ENCODE peak calls at places on chromosomes 16 and 17, in nine cellular contexts. W is GM23248, I is fibroblast of the aortic adventitia, B is IMR-90, J is PC-3, D is HFF-Myc, R is AG10803, Y is neural progenitor cell, U is vagina. C is an unnamed sample.

GRCh38 chr17:32261937-32262510 is 3.6 kb upstream of the RHBDL3 start:
- DNase-seq in B (no peak), D (no peak), U (no peak), J (no peak), R (no peak), Y (peak; percentile 63), W (no peak), I (no peak), C (no peak)

GRCh38 chr16:48681520-48681919 is 71.5 kb upstream of the N4BP1 start:
- DNase-seq in W (no peak), Y (no peak), U (no peak), I (no peak), R (no peak), J (no peak), D (no peak), B (no peak), C (no peak)

GRCh38 chr17:64373722-64374121 is 16.9 kb downstream of the PECAM1 start:
- DNase-seq in R (no peak), W (no peak), B (no peak), Y (no peak), I (no peak), U (no peak), D (no peak), J (no peak), C (no peak)

GRCh38 chr17:31250229-31250628 is 46.8 kb downstream of the OMG start:
- DNase-seq in B (no peak), W (no peak), I (no peak), J (no peak), R (no peak), D (no peak), U (no peak), Y (no peak), C (no peak)

GRCh38 chr16:12685806-12686205 is 117.9 kb downstream of the CPPED1 start:
- DNase-seq in J (no peak), W (no peak), B (no peak), Y (no peak), U (no peak), D (no peak), I (no peak), R (no peak), C (no peak)

GRCh38 chr17:17143501-17143900 is 62.6 kb downstream of the PLD6 start:
- DNase-seq in W (no peak), D (no peak), B (no peak), U (no peak), I (no peak), R (no peak), Y (no peak), J (no peak), C (no peak)

GRCh38 chr17:32299579-32300158 is 34.0 kb downstream of the RHBDL3 start:
- DNase-seq in Y (no peak), R (no peak), D (no peak), I (no peak), U (no peak), B (no peak), J (no peak), W (no peak), C (no peak)

GRCh38 chr16:85286970-85287814 is 174.9 kb upstream of the CIBAR2 start:
- DNase-seq in Y (no peak), B (peak; percentile 65), W (peak; percentile 83), R (peak; percentile 48), I (no peak), J (no peak), D (no peak), U (no peak), C (peak; percentile 27)

GRCh38 chr16:592518-593306 is 2.8 kb downstream of the RAB40C start:
- DNase-seq in I (peak; percentile 30), W (peak; percentile 20), D (no peak), U (no peak), J (no peak), R (peak; percentile 43), Y (no peak), B (no peak), C (no peak)

GRCh38 chr17:40448213-40448638 is 5.0 kb downstream of the IGFBP4 start:
- DNase-seq in R (no peak), J (no peak), D (no peak), B (peak; percentile 23), U (no peak), I (peak; percentile 69), W (peak; percentile 64), Y (no peak), C (no peak)

DNA sequence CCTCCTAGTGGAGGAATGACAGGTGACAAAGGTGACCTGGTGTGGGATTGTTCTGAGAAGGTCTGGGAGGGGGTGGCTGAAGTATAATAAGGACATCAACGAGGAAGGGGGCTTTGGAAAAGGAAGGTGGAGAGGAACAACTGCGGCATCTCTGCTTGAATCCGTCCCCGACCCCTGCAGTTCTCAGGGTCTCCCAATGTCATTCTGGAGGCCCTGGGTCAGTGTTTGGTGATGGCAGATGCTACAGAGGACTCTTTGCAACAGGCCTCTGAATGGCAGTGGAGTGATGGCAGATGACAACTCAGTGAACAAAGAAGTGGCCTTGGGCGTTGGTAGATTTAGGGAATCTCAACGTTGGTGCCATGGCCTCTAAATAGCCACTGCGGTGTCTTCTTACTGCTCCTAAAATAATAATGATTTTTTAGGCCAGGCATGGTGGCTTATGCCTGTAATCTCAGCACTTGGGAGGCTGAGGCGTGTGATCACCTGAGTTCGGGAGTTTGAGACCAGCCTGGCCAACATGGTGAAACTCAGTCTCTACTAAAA is 1.3 kb downstream of the ENGASE start:
- DNase-seq in B (no peak), D (no peak), J (no peak), R (no peak), Y (no peak), U (no peak), I (no peak), W (no peak), C (no peak)
- H3K4me3 ChIP-seq in B (peak overlapping the region; percentile 89), D (peak overlapping the region; percentile 72), J (peak overlapping the region; percentile 95), R (peak overlapping the region; percentile 68), Y (peak overlapping the region; percentile 55), U (peak overlapping the region; percentile 91), I (peak overlapping the region; percentile 73), W (peak overlapping the region; percentile 88), C (peak overlapping the region; percentile 71)

GRCh38 chr16:4370151-4370550 is 1.5 kb upstream of the VASN start:
- DNase-seq in B (no peak), W (no peak), I (peak; percentile 53), Y (no peak), D (no peak), U (no peak), R (no peak), J (no peak), C (no peak)

GRCh38 chr16:4372315-4372577 is 598 bp downstream of the VASN start:
- DNase-seq in W (no peak), Y (no peak), U (no peak), D (no peak), J (no peak), R (no peak), B (no peak), I (no peak), C (no peak)

GRCh38 chr16:4372578-4373355 is 1.1 kb downstream of the VASN start:
- DNase-seq in D (no peak), J (peak; percentile 67), U (no peak), Y (peak; percentile 47), I (no peak), W (peak; percentile 95), R (peak; percentile 90), B (peak; percentile 79), C (no peak)

GRCh38 chr16:4370570-4371480 is 823 bp upstream of the VASN start:
- DNase-seq in B (peak; percentile 93), I (peak; percentile 94), U (no peak), Y (no peak), J (no peak), W (peak; percentile 77), D (no peak), R (peak; percentile 81), C (peak; percentile 43)

DNA sequence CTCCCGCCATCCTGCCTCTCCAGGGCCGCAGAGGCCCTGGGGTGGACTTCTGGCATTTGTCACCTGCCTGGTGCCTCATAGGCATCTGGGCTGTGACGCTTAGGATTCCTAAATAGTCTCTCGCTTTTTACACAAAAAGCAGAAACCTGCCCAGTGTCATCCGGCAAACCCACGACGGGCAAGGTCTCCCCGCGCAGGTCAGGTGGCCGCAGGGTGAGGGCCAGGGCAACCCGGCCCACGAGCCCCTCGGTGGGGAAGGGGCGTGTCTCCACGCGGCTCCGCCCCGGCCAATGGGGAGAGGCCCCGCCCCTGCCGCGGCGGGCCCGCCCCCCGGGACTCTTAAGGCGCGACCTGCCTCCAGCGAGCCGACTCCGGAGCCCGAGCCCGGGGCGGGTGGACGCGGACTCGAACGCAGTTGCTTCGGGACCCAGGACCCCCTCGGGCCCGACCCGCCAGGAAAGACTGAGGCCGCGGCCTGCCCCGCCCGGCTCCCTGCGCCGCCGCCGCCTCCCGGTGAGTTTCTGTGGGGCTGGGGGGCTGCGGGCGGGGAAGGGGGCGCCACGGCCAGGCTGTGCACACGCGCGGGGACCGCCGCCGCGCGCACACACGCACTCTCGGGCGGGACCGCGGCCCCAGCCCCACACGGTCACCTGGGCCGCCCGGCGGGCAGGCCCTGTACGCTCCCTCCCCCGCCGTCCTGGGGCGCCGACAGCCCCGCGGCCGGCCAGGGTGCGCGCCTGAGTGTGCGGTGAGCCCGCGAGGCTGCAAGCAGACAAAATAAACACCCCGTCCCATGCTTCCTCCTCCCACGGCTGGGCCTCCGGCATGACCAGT is at the start of gene VASN:
- DNase-seq in D (no peak), Y (peak; percentile 90), R (peak; percentile 74), B (peak; percentile 75), U (no peak), W (peak; percentile 90), I (peak; percentile 80), J (peak; percentile 70), C (no peak)
- H3K4me3 ChIP-seq in D (peak within 1 kb of the TSS; percentile 97), Y (peak within 1 kb of the TSS; percentile 65), R (peak within 1 kb of the TSS; percentile 99), B (peak within 1 kb of the TSS; percentile 87), U (peak within 1 kb of the TSS; percentile 56), W (peak within 1 kb of the TSS; percentile 100), I (peak within 1 kb of the TSS; percentile 97), J (peak within 1 kb of the TSS; percentile 91), C (peak within 1 kb of the TSS; percentile 79)

DNA sequence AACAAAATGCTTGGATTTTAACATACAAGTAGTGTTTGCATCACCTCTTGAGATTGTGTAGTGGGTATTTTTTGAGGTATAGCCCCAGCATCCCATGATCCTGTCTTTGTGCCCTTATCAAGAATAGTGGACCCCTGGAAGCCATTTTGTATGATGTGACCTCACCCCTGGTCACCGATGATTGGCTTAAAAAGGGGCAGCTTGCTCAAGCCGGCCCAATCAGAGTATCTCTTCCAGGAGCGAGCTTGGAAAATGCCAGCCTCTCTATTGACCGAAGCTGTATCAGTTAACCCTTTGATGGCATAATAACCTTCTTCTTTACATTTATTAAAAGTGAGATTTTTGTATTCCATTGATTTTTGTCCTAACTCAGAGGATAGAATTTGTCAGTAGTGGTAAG is 55.5 kb upstream of the FAM20A start:
- DNase-seq in W (no peak), I (no peak), B (no peak), Y (no peak), J (no peak), R (no peak), U (no peak), D (no peak), C (no peak)
- H3K4me3 ChIP-seq in W (no peak overlapping the region), I (no peak overlapping the region), B (no peak overlapping the region), Y (no peak overlapping the region), J (no peak overlapping the region), R (no peak overlapping the region), U (no peak overlapping the region), D (no peak overlapping the region), C (no peak overlapping the region)

DNA sequence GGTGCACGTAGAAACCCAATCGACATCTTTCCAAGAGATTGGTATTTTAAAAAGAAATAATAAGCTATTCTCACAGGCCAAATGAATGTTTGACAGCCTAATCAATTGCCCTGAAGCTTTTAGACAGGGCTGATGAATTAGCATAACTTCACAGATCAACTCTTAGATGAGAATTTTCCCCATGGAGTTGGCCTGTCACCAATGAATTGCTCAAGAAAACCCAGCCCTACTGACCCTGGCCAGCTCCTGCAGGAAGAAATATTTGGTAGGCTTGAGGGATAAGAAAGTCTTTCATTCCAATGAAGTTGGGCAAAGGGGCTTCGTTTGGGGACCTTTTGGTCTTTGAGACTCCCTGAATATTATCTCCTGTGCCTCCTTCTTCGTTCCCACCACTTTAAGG is 23.4 kb upstream of the SEC14L1 start:
- DNase-seq in U (no peak), W (peak; percentile 42), Y (no peak), I (peak; percentile 65), J (no peak), D (no peak), B (no peak), R (peak; percentile 55), C (no peak)
- H3K4me3 ChIP-seq in U (no peak overlapping the region), W (no peak overlapping the region), Y (no peak overlapping the region), I (no peak overlapping the region), J (no peak overlapping the region), D (no peak overlapping the region), B (no peak overlapping the region), R (no peak overlapping the region), C (no peak overlapping the region)